ENCODE peak calls at places on chromosome 6, in eight cellular contexts. U is naive thymus-derived CD4-positive, alpha-beta T cell; M is H9; G is ovary; O is CD4-positive, alpha-beta memory T cell; X is Panc1; W is GM23248; Q is pancreas. Y is an unnamed sample.

GRCh38 chr6:136550330-136551071 is at the start of gene MAP7:
- DNase-seq in X (no peak), W (peak; percentile 75), Q (peak; percentile 96), U (peak; percentile 54), M (peak; percentile 94), G (peak; percentile 72), O (peak; percentile 56), Y (peak; percentile 87)

GRCh38 chr6:5855787-5856186 is 150.9 kb downstream of the NRN1 start:
- DNase-seq in Q (no peak), X (no peak), W (no peak), G (no peak), M (no peak), O (no peak), U (no peak), Y (no peak)

GRCh38 chr6:116928667-116929066 is 51.6 kb downstream of the RFX6 start:
- DNase-seq in W (no peak), O (no peak), M (no peak), X (no peak), G (no peak), U (no peak), Q (no peak), Y (no peak)

GRCh38 chr6:121998631-121999030 is 400.8 kb upstream of the HSF2 start:
- DNase-seq in U (no peak), W (no peak), Q (no peak), O (no peak), G (no peak), X (no peak), M (no peak), Y (no peak)

GRCh38 chr6:7086488-7086887 is 21.3 kb upstream of the RREB1 start:
- DNase-seq in X (no peak), O (peak; percentile 48), W (peak; percentile 61), U (peak; percentile 60), G (peak; percentile 41), M (no peak), Q (no peak), Y (peak; percentile 14)

GRCh38 chr6:71388846-71389543 is 100.4 kb downstream of the OGFRL1 start:
- DNase-seq in O (no peak), M (no peak), U (no peak), X (no peak), Q (no peak), W (peak; percentile 36), G (no peak), Y (no peak)

GRCh38 chr6:1572892-1573291 is 36.8 kb upstream of the FOXC1 start:
- DNase-seq in O (no peak), G (no peak), W (no peak), M (no peak), X (no peak), Q (no peak), U (no peak), Y (no peak)

GRCh38 chr6:37182736-37183590 is 13.0 kb downstream of the PIM1 start:
- DNase-seq in W (no peak), Q (no peak), U (peak; percentile 59), M (no peak), O (peak; percentile 70), G (no peak), X (no peak), Y (no peak)

GRCh38 chr6:4349323-4349722 is 213.9 kb upstream of the ECI2 start:
- DNase-seq in O (no peak), M (peak; percentile 4), G (no peak), Q (no peak), W (no peak), U (no peak), X (no peak), Y (no peak)

GRCh38 chr6:85008311-85009015 is 244.1 kb upstream of the TBX18 start:
- DNase-seq in Q (no peak), G (no peak), O (no peak), M (no peak), X (no peak), W (peak; percentile 77), U (no peak), Y (no peak)

GRCh38 chr6:139341060-139341459 is 33.4 kb downstream of the CITED2 start:
- DNase-seq in M (no peak), Q (no peak), X (no peak), G (no peak), O (no peak), U (no peak), W (no peak), Y (no peak)

GRCh38 chr6:121319112-121319553 is 15.1 kb downstream of the TBC1D32 start:
- DNase-seq in X (no peak), G (no peak), O (no peak), Q (no peak), W (peak; percentile 62), U (no peak), M (no peak), Y (no peak)

GRCh38 chr6:32462609-32463008 is 22.9 kb downstream of the HLA-DRA start:
- DNase-seq in X (no peak), Q (no peak), G (no peak), M (no peak), U (no peak), O (no peak), W (no peak), Y (peak; percentile 4)

GRCh38 chr6:125114248-125114858 is 39.2 kb upstream of the TPD52L1 start:
- DNase-seq in X (no peak), U (peak; percentile 17), M (no peak), O (peak; percentile 37), W (peak; percentile 68), Q (peak; percentile 60), G (peak; percentile 55), Y (peak; percentile 68)

GRCh38 chr6:109477725-109478124 is 5.3 kb downstream of the ZBTB24 start:
- DNase-seq in W (no peak), U (no peak), M (no peak), O (no peak), G (no peak), X (no peak), Q (no peak), Y (no peak)

GRCh38 chr6:5672581-5673011 is 334.1 kb downstream of the NRN1 start:
- DNase-seq in O (no peak), Q (no peak), W (peak; percentile 96), U (no peak), X (no peak), G (no peak), M (peak; percentile 36), Y (peak; percentile 14)

GRCh38 chr6:151111670-151112069 is 128.1 kb upstream of the AKAP12 start:
- DNase-seq in W (no peak), U (no peak), O (no peak), X (no peak), G (no peak), Q (no peak), M (no peak), Y (no peak)

GRCh38 chr6:54618597-54618996 is 228.0 kb upstream of the FAM83B start:
- DNase-seq in G (no peak), Q (no peak), X (no peak), M (no peak), U (no peak), W (no peak), O (no peak), Y (no peak)

GRCh38 chr6:150030611-150031010 is 5.3 kb upstream of the RAET1L start:
- DNase-seq in M (no peak), Q (no peak), G (no peak), U (no peak), W (no peak), O (no peak), X (no peak), Y (no peak)
- H3K27me3 ChIP-seq in M (peaks cover 10% of the 10 kb centered on the region), Q (no peaks in the 10 kb centered on the region), G (no peaks in the 10 kb centered on the region), U (peaks cover 3% of the 10 kb centered on the region), W (peaks cover 27% of the 10 kb centered on the region), O (peaks cover 19% of the 10 kb centered on the region), X (peaks cover 15% of the 10 kb centered on the region), Y (peaks cover 17% of the 10 kb centered on the region)

DNA sequence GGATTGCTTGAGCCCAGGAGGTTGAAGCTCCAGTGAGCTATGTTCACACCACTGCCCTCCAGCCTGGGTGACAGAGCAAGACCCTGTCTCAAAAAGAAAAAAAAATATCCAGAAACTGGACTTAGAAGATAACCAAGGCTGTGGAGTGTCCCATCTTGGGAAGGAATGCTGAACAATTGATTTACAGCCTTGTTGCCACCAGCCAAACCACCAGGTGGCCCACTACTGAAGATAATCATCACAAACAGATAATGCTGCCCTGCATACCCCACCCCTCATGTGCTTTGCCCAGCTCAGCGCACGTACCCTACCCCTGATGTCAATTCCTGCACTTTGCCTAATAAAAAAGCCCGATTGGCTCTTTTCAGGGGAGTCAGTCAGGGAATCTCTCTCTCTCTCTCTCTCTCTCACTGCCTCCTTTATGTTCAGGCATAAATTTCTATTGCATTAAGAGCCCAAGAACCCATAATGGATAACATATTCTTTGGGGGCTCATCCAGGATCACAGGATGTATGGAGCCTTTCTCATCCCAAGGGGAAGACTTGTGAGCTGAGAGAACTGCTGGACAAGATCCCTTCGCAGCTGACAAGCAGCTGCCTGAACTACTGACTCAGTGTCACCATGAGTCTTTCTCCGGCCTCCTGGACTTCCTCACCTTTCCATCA is 166.4 kb downstream of the CD24 start:
- DNase-seq in X (no peak), U (no peak), Q (no peak), M (no peak), O (no peak), W (peak; percentile 9), G (no peak), Y (no peak)
- H3K9me3 ChIP-seq in X (peaks cover 34% of the 10 kb centered on the region), U (peaks cover 3% of the 10 kb centered on the region), Q (no peaks in the 10 kb centered on the region), M (peaks cover 31% of the 10 kb centered on the region), O (no peaks in the 10 kb centered on the region), W (no peaks in the 10 kb centered on the region), G (no peaks in the 10 kb centered on the region), Y (no peaks in the 10 kb centered on the region)

DNA sequence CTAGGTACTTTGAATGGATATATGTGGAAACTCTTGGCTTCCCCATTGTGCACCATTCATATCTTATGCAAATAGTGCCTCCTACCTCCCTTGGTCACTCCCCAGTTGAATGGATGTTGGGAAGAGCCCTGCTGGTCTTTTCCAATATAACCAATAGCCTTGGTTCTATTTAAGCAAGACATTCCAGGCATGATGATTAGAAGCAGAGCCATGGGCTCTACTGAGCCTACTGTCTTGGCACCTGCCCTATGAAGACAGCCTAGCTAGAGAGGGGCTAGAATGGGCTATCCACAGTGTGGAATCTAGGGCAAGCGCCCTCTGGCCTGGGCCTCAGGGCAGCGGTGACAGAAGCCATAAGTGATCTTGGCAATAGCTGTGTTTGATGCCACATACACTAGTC is 15.6 kb downstream of the SLC17A1 start:
- DNase-seq in Q (no peak), X (no peak), U (no peak), W (no peak), O (no peak), G (no peak), M (no peak), Y (no peak)
- H3K27me3 ChIP-seq in Q (no peaks in the 10 kb centered on the region), X (peaks cover 3% of the 10 kb centered on the region), U (no peaks in the 10 kb centered on the region), W (no peaks in the 10 kb centered on the region), O (no peaks in the 10 kb centered on the region), G (no peaks in the 10 kb centered on the region), M (no peaks in the 10 kb centered on the region), Y (peaks cover 3% of the 10 kb centered on the region)

GRCh38 chr6:170163405-170164170 is 127.3 kb downstream of the DLL1 start:
- DNase-seq in W (no peak), G (peak; percentile 8), O (no peak), U (no peak), Q (no peak), M (no peak), X (no peak), Y (no peak)

GRCh38 chr6:170164271-170164900 is 126.5 kb downstream of the DLL1 start:
- DNase-seq in X (no peak), U (no peak), W (no peak), Q (no peak), G (no peak), M (no peak), O (no peak), Y (no peak)

GRCh38 chr6:170166511-170167122 is 124.3 kb downstream of the DLL1 start:
- DNase-seq in W (no peak), U (no peak), M (no peak), O (no peak), X (no peak), G (peak; percentile 19), Q (peak; percentile 50), Y (no peak)

GRCh38 chr6:170165085-170165484 is 125.8 kb downstream of the DLL1 start:
- DNase-seq in G (peak; percentile 21), M (peak; percentile 45), Q (no peak), O (no peak), W (peak; percentile 47), X (no peak), U (no peak), Y (no peak)

GRCh38 chr6:170165501-170166117 is 125.3 kb downstream of the DLL1 start:
- DNase-seq in U (no peak), M (no peak), X (no peak), O (no peak), W (peak; percentile 10), Q (no peak), G (peak; percentile 12), Y (no peak)
- H3K9me3 ChIP-seq in U (no peaks in the 10 kb centered on the region), M (peaks cover 7% of the 10 kb centered on the region), X (no peaks in the 10 kb centered on the region), O (no peaks in the 10 kb centered on the region), W (no peaks in the 10 kb centered on the region), Q (no peaks in the 10 kb centered on the region), G (no peaks in the 10 kb centered on the region), Y (no peaks in the 10 kb centered on the region)

Y was measured in HAP-1.